ENCODE peak calls at places on chromosomes 16 and 17, in seven cellular contexts. C is astrocyte of the spinal cord, S is BJ, Q is AG09309, L is upper lobe of right lung, W is thoracic aorta, O is endothelial cell. F is an unnamed sample.

GRCh38 chr16:81798311-81799137 is 19.4 kb downstream of the PLCG2 start:
- DNase-seq in C (no peak), S (no peak), Q (no peak), L (peak), W (no peak), O (no peak), F (no peak)

GRCh38 chr16:57635266-57636097 is 7.1 kb downstream of the ADGRG1 start:
- DNase-seq in C (no peak), S (no peak), Q (no peak), L (no peak), W (no peak), O (no peak), F (no peak)

GRCh38 chr17:45052052-45052772 is 780 bp upstream of the DCAKD start:
- DNase-seq in C (peak), S (no peak), Q (no peak), L (no peak), W (no peak), O (peak), F (no peak)

GRCh38 chr16:17078950-17079631 is 391.7 kb downstream of the XYLT1 start:
- DNase-seq in C (no peak), S (no peak), Q (no peak), L (no peak), W (no peak), O (no peak), F (no peak)

GRCh38 chr17:47276868-47277267 is 23.2 kb downstream of the ITGB3 start:
- DNase-seq in C (peak), S (peak), Q (peak), L (peak), W (no peak), O (peak), F (no peak)

GRCh38 chr16:30053376-30054015 is 12.1 kb upstream of the ALDOA start:
- DNase-seq in C (no peak), S (no peak), Q (no peak), L (no peak), W (no peak), O (no peak), F (no peak)

GRCh38 chr16:74999208-74999682 is 421 bp downstream of the ZNRF1 start:
- DNase-seq in C (no peak), S (no peak), Q (no peak), L (peak), W (no peak), O (peak), F (no peak)

GRCh38 chr17:78265121-78265520 is 33.7 kb downstream of the TMEM235 start:
- DNase-seq in C (no peak), S (no peak), Q (no peak), L (no peak), W (no peak), O (no peak), F (no peak)

GRCh38 chr16:85524365-85524629 is 88.8 kb upstream of the GSE1 start:
- DNase-seq in C (no peak), S (no peak), Q (no peak), L (no peak), W (no peak), O (no peak), F (no peak)

GRCh38 chr16:1542166-1542500 is 8.7 kb downstream of the TMEM204 start:
- DNase-seq in C (no peak), S (no peak), Q (no peak), L (no peak), W (no peak), O (no peak), F (no peak)

GRCh38 chr16:14505846-14506245 is 124.2 kb downstream of the PARN start:
- DNase-seq in C (peak), S (no peak), Q (no peak), L (no peak), W (no peak), O (no peak), F (no peak)

GRCh38 chr17:38327936-38328335 is 15.8 kb downstream of the GPR179 start:
- DNase-seq in C (no peak), S (no peak), Q (no peak), L (no peak), W (no peak), O (no peak), F (no peak)

DNA sequence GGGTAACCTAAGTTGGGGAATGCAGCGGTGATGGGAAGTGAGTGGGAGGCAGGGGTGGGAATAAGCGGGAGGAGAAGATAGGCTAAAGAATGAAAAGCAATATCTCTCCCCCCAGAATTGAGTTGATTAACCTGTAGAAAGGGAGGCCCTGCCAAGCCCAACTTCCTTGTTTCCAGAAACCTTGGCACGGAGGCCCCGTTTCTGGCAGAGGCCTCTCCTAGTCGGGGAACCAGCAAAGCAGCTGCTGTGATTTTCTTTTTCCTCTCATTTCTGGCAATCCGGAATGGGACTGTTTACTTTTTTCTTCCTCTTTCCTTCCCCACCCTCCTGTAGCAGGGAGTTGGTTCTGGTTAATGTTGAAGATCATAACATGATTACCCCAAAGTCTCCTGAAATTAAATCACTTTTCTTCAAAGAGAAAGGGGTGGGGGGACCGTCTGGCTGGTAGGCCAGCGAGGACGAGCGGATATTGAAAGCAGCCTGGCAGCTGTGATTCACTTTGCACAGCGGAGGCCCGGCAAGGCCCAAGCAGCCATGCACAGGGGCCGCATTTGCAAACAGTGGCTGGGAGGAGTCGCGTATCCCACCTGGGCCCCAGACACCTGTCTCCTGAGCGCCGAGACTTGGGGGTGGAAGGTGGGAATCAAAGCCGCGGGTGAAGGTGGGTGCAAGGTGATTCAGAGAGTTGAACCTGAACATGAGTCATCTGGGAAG is 51.5 kb downstream of the NTN1 start:
- DNase-seq in C (peak), S (no peak), Q (no peak), L (no peak), W (peak), O (no peak), F (no peak)
- TF ChIP-seq CTCF in C (no peak), S (no peak), Q (no peak), L (no peak), W (no peak), O (no peak), F (no peak)

DNA sequence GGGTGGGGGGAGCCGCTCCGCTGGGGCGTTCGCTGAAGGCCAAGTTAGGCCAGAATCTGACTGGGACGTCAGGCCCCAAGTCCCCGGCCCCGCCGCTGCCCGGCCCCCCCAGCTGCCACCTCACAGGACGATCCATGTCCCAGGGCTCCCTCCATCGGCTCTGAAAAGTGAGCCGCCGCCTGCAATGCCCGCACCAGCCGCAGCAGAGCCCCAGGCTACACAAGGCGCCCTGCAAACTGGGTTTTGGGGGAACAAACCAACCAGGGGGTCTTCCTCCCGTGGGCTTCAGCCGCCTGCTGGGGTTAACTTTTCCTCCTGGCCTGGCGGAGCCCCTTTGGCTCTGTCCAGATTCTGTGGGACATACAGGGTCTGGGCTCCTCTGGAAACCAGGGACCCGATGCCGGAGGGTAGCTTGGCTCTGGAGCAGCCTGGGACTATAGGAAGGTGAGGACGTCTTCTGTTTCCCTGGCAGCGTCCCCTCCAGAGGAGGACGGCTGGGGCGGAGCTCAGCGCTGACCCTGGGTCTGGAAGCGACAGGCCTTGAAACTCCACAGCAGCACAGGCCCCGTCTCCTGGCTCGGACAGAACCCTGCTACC is 835 bp downstream of the NME4 start:
- DNase-seq in C (peak), S (no peak), Q (no peak), L (peak), W (no peak), O (peak), F (no peak)
- TF ChIP-seq CTCF in C (peak), S (peak), Q (peak), L (peak), W (peak), O (no peak), F (peak)

GRCh38 chr16:54937673-54938350 is 7.1 kb downstream of the IRX5 start:
- DNase-seq in C (no peak), S (no peak), Q (no peak), L (peak), W (no peak), O (no peak), F (no peak)
- TF ChIP-seq CTCF in C (no peak), S (no peak), Q (no peak), L (no peak), W (no peak), O (peak), F (peak)

DNA sequence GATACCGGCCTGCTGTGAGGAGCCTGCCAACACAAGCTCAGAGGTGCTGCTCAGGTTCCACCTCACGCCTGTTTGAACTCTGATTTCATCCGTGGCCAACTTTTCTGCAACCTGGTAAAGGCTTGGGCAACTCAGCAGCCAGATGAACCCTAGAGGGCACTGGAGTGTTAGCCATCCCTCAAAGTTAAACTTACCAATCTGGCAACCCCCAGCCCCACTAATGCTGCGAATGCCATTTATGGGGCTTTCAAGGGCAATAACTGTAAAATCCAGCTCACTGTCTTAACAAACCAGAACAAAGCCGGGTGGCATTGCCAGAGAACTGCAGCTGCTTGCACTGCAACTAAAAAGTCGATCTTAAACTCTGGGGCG is 105.5 kb downstream of the AXIN2 start:
- DNase-seq in C (peak), S (no peak), Q (no peak), L (no peak), W (no peak), O (peak), F (no peak)
- TF ChIP-seq CTCF in C (peak), S (peak), Q (peak), L (peak), W (peak), O (no peak), F (peak)

DNA sequence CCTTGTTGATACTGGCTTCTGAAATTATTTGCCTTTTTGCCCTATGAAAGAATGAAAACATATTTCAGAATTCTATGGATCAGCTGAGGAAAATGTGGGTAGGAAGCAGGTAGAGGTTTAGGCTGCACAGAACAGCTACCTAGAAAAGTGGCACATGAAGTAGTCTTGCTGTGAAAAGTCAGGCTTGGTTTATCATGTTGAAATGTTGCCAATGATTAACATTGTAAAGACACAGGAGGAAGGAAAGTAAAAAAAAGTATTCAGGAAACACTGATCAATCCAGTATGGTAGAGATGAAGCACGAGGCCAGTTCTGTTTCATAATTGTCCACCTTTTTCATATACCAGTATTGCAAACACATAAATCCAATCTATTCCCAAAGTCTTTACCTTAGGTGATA is 29.9 kb downstream of the ABCA6 start:
- DNase-seq in C (no peak), S (no peak), Q (no peak), L (no peak), W (no peak), O (no peak), F (no peak)
- TF ChIP-seq CTCF in C (no peak), S (no peak), Q (no peak), L (no peak), W (no peak), O (no peak), F (no peak)